ENCODE peak calls at places on chromosome 18, in five cellular contexts. W, N, O, I and J are unnamed samples.
A peak's percentile ranks its signal among the peaks of the same experiment; 100 is the strongest.

GRCh38 chr18:12048827-12049175 is 44.8 kb upstream of the ANKRD62 start:
- DNase-seq in W (no peak), N (no peak), O (no peak), I (peak; percentile 31), J (no peak)

GRCh38 chr18:51531496-51531895 is 334.0 kb upstream of the MEX3C start:
- DNase-seq in W (no peak), N (no peak), O (no peak), I (peak; percentile 65), J (no peak)

GRCh38 chr18:47215554-47216138 is 35.8 kb downstream of the SKOR2 start:
- DNase-seq in W (peak; percentile 59), N (peak; percentile 54), O (peak; percentile 60), I (peak; percentile 37), J (no peak)

GRCh38 chr18:3448845-3449701 is 899 bp upstream of the TGIF1 start:
- DNase-seq in W (peak; percentile 91), N (peak; percentile 60), O (peak; percentile 56), I (peak; percentile 92), J (peak; percentile 84)

GRCh38 chr18:51480562-51481261 is 283.2 kb upstream of the MEX3C start:
- DNase-seq in W (no peak), N (no peak), O (no peak), I (no peak), J (no peak)

GRCh38 chr18:77044866-77045664 is 87.5 kb downstream of the MBP start:
- DNase-seq in W (no peak), N (no peak), O (no peak), I (no peak), J (no peak)

GRCh38 chr18:32769242-32770180 is 3.3 kb downstream of the KLHL14 start:
- DNase-seq in W (peak; percentile 61), N (peak; percentile 48), O (peak; percentile 83), I (no peak), J (peak; percentile 16)

GRCh38 chr18:38698108-38698507 is 1132.5 kb upstream of the CELF4 start:
- DNase-seq in W (peak; percentile 5), N (no peak), O (peak; percentile 63), I (no peak), J (no peak)

GRCh38 chr18:36711014-36711725 is 117.6 kb downstream of the TPGS2 start:
- DNase-seq in W (no peak), N (no peak), O (no peak), I (no peak), J (no peak)

GRCh38 chr18:58894937-58895336 is 30.3 kb downstream of the ZNF532 start:
- DNase-seq in W (no peak), N (no peak), O (peak; percentile 35), I (no peak), J (no peak)

GRCh38 chr18:76564117-76564516 is 69.1 kb upstream of the ZNF516 start:
- DNase-seq in W (no peak), N (no peak), O (no peak), I (peak; percentile 87), J (no peak)

GRCh38 chr18:50192903-50193795 is 1.8 kb downstream of the MYO5B start:
- DNase-seq in W (no peak), N (peak; percentile 23), O (peak; percentile 63), I (peak; percentile 4), J (peak; percentile 51)

GRCh38 chr18:50196261-50196660 is 1.3 kb upstream of the MYO5B start:
- DNase-seq in W (no peak), N (no peak), O (no peak), I (no peak), J (no peak)

GRCh38 chr18:50193796-50194622 is 938 bp downstream of the MYO5B start:
- DNase-seq in W (peak; percentile 21), N (no peak), O (peak; percentile 64), I (peak; percentile 1), J (peak; percentile 55)

GRCh38 chr18:50195689-50196088 is 742 bp upstream of the MYO5B start:
- DNase-seq in W (no peak), N (no peak), O (no peak), I (no peak), J (no peak)

DNA sequence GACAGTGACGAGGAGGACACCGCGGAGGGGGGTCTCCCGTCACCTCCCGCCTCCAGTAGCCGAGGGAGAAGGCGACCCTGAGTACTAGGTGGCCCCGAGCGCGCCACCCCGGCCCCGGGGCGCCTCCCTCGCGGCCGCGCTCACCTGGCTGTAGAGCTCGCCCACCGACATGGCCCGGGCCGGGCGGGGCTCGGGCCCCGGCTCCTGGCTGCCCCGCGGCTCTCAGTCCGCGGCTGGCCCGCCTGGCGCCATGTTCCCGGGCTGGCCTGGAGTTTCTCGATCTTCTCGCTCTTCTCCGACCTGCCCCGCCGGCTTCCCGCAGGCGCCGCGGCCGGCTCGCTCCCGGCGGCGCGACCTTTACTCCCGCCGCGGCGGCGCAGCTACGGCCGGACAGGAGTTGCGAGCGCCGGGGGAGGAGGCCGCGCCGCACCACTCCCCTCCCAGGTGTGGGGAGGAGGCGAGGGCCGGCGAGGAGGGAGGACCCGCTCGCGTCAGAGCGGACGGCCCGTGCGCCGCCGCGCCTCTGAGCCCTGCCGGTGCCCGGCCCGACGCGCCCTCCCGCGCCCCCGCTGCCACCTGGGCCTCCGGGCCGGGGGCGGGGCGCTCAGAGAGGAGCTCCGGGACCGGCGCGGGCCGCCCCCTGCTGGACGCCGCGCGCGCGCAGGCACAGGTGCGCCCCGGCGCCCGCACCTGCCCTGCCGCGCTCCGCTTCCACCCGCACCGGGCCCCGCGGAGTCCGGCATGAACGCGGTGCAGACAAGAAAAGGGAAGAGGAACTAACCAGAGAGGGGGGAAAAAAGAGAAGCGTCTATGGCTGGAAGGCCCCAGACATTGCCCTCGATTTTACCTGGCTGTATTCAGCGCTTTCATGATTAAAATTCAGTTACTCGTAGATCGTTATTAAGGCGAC is at the start of gene MYO5B:
- DNase-seq in W (peak; percentile 64), N (peak; percentile 86), O (peak; percentile 86), I (peak; percentile 69), J (peak; percentile 85)
- H3K4me3 ChIP-seq in W (peak within 1 kb of the TSS; percentile 48), N (peak within 1 kb of the TSS; percentile 19), O (peak within 1 kb of the TSS; percentile 78), I (peak within 1 kb of the TSS; percentile 71), J (peak within 1 kb of the TSS; percentile 55)

GRCh38 chr18:13640266-13640860 is 86.0 kb downstream of the FAM210A start:
- DNase-seq in W (no peak), N (no peak), O (peak; percentile 17), I (no peak), J (no peak)

GRCh38 chr18:13641551-13642439 is 84.6 kb downstream of the FAM210A start:
- DNase-seq in W (no peak), N (no peak), O (peak; percentile 71), I (no peak), J (no peak)

GRCh38 chr18:13642440-13642827 is 83.9 kb downstream of the FAM210A start:
- DNase-seq in W (no peak), N (no peak), O (peak; percentile 35), I (no peak), J (no peak)

GRCh38 chr18:13638684-13639083 is 87.7 kb downstream of the FAM210A start:
- DNase-seq in W (no peak), N (no peak), O (peak; percentile 10), I (no peak), J (no peak)

GRCh38 chr18:13639196-13639595 is 87.2 kb downstream of the FAM210A start:
- DNase-seq in W (no peak), N (no peak), O (peak; percentile 22), I (no peak), J (no peak)
- H3K9ac ChIP-seq in W (no peak overlapping the region), N (no peak overlapping the region), O (no peak overlapping the region), I (no peak overlapping the region), J (no peak overlapping the region)

GRCh38 chr18:48942086-48942485 is 8.7 kb downstream of the SMAD7 start:
- DNase-seq in W (no peak), N (no peak), O (no peak), I (no peak), J (no peak)

GRCh38 chr18:48943736-48944527 is 6.8 kb downstream of the SMAD7 start:
- DNase-seq in W (no peak), N (no peak), O (no peak), I (no peak), J (peak; percentile 46)

GRCh38 chr18:48944634-48945033 is 6.1 kb downstream of the SMAD7 start:
- DNase-seq in W (no peak), N (no peak), O (no peak), I (no peak), J (no peak)

GRCh38 chr18:48942554-48943261 is 8.1 kb downstream of the SMAD7 start:
- DNase-seq in W (peak; percentile 81), N (no peak), O (no peak), I (peak; percentile 83), J (no peak)

GRCh38 chr18:48943333-48943732 is 7.4 kb downstream of the SMAD7 start:
- DNase-seq in W (no peak), N (no peak), O (no peak), I (no peak), J (no peak)
- H3K27ac ChIP-seq in W (no peak overlapping the region), N (peak overlapping the region; percentile 97), O (no peak overlapping the region), I (no peak overlapping the region), J (no peak overlapping the region)

DNA sequence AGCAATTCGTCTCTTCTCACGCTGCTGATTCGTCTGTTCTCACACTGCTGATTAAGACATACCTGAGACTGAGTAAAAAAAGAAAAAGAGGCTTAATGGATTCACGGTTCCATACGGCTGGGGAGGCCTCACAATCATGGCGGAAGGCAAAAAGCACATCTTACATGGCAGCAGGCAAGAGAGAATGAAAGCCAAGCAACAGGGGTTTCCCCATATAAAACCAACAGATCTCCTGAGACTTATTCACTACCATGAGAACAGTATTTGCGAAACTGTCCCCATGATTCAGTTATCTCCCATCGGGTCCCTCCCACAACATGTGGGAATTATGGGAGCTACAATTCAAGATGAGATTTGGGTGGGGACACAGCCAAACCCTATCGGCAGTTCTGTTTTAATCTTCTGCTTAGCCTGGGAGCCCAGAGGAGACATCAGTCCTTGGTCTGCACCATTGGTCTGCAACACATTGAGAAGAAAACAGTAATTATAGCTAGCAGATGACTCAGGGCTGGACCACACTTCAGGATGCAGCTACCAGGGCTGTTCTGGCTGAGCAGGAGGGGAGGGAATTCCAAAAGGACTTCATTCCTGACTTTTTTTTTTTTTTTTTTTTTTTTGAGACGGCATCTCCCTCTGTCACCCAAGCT is 69.4 kb downstream of the CABLES1 start:
- DNase-seq in W (no peak), N (no peak), O (no peak), I (no peak), J (no peak)
- H3K4me3 ChIP-seq in W (no peak overlapping the region), N (no peak overlapping the region), O (no peak overlapping the region), I (no peak overlapping the region), J (no peak overlapping the region)

GRCh38 chr18:62771494-62771893 is 56.2 kb downstream of the PHLPP1 start:
- DNase-seq in W (no peak), N (no peak), O (no peak), I (no peak), J (no peak)

GRCh38 chr18:62766266-62766665 is 50.9 kb downstream of the PHLPP1 start:
- DNase-seq in W (no peak), N (no peak), O (peak; percentile 47), I (no peak), J (no peak)

GRCh38 chr18:62769216-62769615 is 53.9 kb downstream of the PHLPP1 start:
- DNase-seq in W (no peak), N (no peak), O (no peak), I (no peak), J (no peak)

GRCh38 chr18:62768172-62768943 is 53.0 kb downstream of the PHLPP1 start:
- DNase-seq in W (no peak), N (peak; percentile 33), O (no peak), I (peak; percentile 57), J (no peak)

DNA sequence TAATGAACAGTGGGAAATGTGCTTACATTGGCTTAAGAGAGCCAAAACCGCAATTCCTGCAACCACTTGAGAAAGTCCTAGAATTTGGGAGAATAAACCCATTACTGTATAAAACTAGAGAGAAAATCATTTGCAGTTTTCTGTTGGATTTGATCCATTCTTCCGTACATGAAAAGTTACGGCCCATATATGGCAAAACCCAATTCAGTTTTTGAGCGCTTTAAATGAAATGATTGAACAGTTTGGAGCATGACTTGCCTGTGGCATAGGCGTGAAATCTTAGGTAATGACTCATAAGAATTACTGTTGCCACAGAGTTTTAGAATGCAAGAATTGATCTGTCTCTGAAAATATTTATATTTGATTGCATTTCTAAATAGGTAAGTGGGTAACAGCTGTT is 52.0 kb downstream of the PHLPP1 start:
- DNase-seq in W (no peak), N (no peak), O (no peak), I (peak; percentile 23), J (no peak)
- H3K9ac ChIP-seq in W (no peak overlapping the region), N (no peak overlapping the region), O (no peak overlapping the region), I (peak overlapping the region; percentile 41), J (no peak overlapping the region)